ENCODE peak calls at places on chromosomes 6 and 20, in ten cellular contexts. X is psoas muscle, W is NCI-H510A treated with DMSO at 0.1 percent for 48 hours, D is endothelial cell, U is T-helper 1 cell, J is AG09309, F is NCI-H2081, I is neural crest cell, T is OCI-LY7, Z is sigmoid colon. S is an unnamed sample.

GRCh38 chr6:30890646-30891449 is 6.5 kb downstream of the DDR1 start:
- DNase-seq in X (no peak), W (no peak), D (no peak), U (no peak), J (no peak), F (no peak), I (no peak), T (no peak), Z (no peak), S (no peak)

GRCh38 chr6:143419526-143419925 is 31.0 kb downstream of the ADAT2 start:
- DNase-seq in X (no peak), W (no peak), D (no peak), U (no peak), J (no peak), F (no peak), I (no peak), T (no peak), Z (no peak), S (no peak)

GRCh38 chr6:45795678-45796077 is 220.0 kb downstream of the CLIC5 start:
- DNase-seq in X (no peak), W (no peak), D (no peak), U (no peak), J (no peak), F (no peak), I (no peak), T (no peak), Z (no peak), S (no peak)

GRCh38 chr20:51331466-51331865 is 211.1 kb downstream of the NFATC2 start:
- DNase-seq in X (no peak), W (no peak), D (no peak), U (no peak), J (peak), F (no peak), I (no peak), T (no peak), Z (no peak), S (no peak)

GRCh38 chr6:46645265-46645664 is 7.4 kb downstream of the CYP39A1 start:
- DNase-seq in X (no peak), W (no peak), D (no peak), U (no peak), J (no peak), F (no peak), I (no peak), T (no peak), Z (no peak), S (no peak)

GRCh38 chr6:26311385-26312095 is 53.5 kb upstream of the BTN3A2 start:
- DNase-seq in X (no peak), W (peak), D (no peak), U (peak), J (no peak), F (peak), I (no peak), T (peak), Z (no peak), S (peak)

GRCh38 chr20:57255183-57255582 is 11.3 kb downstream of the BMP7 start:
- DNase-seq in X (no peak), W (no peak), D (no peak), U (no peak), J (no peak), F (no peak), I (no peak), T (no peak), Z (no peak), S (no peak)

GRCh38 chr20:47737923-47738322 is 47.4 kb downstream of the SULF2 start:
- DNase-seq in X (no peak), W (no peak), D (no peak), U (no peak), J (no peak), F (no peak), I (no peak), T (no peak), Z (no peak), S (no peak)

GRCh38 chr6:144581807-144582537 is 296.8 kb downstream of the UTRN start:
- DNase-seq in X (no peak), W (no peak), D (peak), U (no peak), J (no peak), F (peak), I (no peak), T (peak), Z (no peak), S (peak)

GRCh38 chr6:105774247-105774646 is 311.9 kb upstream of the PRDM1 start:
- DNase-seq in X (no peak), W (no peak), D (no peak), U (no peak), J (no peak), F (no peak), I (no peak), T (no peak), Z (no peak), S (no peak)

GRCh38 chr6:16929814-16930213 is 168.6 kb upstream of the ATXN1 start:
- DNase-seq in X (no peak), W (no peak), D (no peak), U (no peak), J (peak), F (no peak), I (no peak), T (no peak), Z (no peak), S (no peak)

GRCh38 chr20:53609501-53610445 is 16.1 kb upstream of the ZNF217 start:
- DNase-seq in X (peak), W (peak), D (peak), U (peak), J (no peak), F (no peak), I (no peak), T (peak), Z (peak), S (peak)

GRCh38 chr6:168364793-168365421 is 45.3 kb upstream of the DACT2 start:
- DNase-seq in X (no peak), W (no peak), D (no peak), U (no peak), J (no peak), F (no peak), I (no peak), T (no peak), Z (peak), S (no peak)

GRCh38 chr20:35020108-35021031 is 64.7 kb downstream of the MYH7B start:
- DNase-seq in X (peak), W (no peak), D (no peak), U (no peak), J (no peak), F (no peak), I (no peak), T (no peak), Z (no peak), S (no peak)

GRCh38 chr6:105099371-105099770 is 80.4 kb downstream of the POPDC3 start:
- DNase-seq in X (no peak), W (no peak), D (no peak), U (no peak), J (no peak), F (no peak), I (no peak), T (no peak), Z (no peak), S (no peak)

GRCh38 chr6:159701413-159701999 is 8.5 kb upstream of the SOD2 start:
- DNase-seq in X (no peak), W (no peak), D (no peak), U (no peak), J (peak), F (no peak), I (no peak), T (no peak), Z (peak), S (no peak)

GRCh38 chr20:7693761-7694160 is 246.5 kb downstream of the HAO1 start:
- DNase-seq in X (no peak), W (no peak), D (no peak), U (no peak), J (peak), F (no peak), I (no peak), T (no peak), Z (no peak), S (no peak)

GRCh38 chr6:12208190-12208589 is 82.0 kb upstream of the EDN1 start:
- DNase-seq in X (no peak), W (no peak), D (no peak), U (no peak), J (no peak), F (no peak), I (no peak), T (no peak), Z (no peak), S (no peak)

GRCh38 chr6:47404436-47404835 is 73.2 kb upstream of the CD2AP start:
- DNase-seq in X (no peak), W (no peak), D (no peak), U (no peak), J (no peak), F (no peak), I (no peak), T (no peak), Z (no peak), S (no peak)

GRCh38 chr6:135299256-135299655 is 118.1 kb downstream of the MYB start:
- DNase-seq in X (no peak), W (no peak), D (no peak), U (no peak), J (peak), F (no peak), I (no peak), T (no peak), Z (no peak), S (no peak)

GRCh38 chr20:32945710-32946221 is 58.5 kb downstream of the SUN5 start:
- DNase-seq in X (no peak), W (peak), D (peak), U (no peak), J (peak), F (no peak), I (no peak), T (peak), Z (no peak), S (peak)

GRCh38 chr6:20034408-20034769 is 177.9 kb downstream of the MBOAT1 start:
- DNase-seq in X (no peak), W (no peak), D (no peak), U (no peak), J (no peak), F (no peak), I (no peak), T (no peak), Z (no peak), S (no peak)

GRCh38 chr6:81720427-81720826 is 32.1 kb downstream of the TENT5A start:
- DNase-seq in X (no peak), W (no peak), D (no peak), U (no peak), J (no peak), F (no peak), I (no peak), T (no peak), Z (no peak), S (no peak)

GRCh38 chr6:35415065-35415880 is 36.9 kb upstream of the FANCE start:
- DNase-seq in X (peak), W (peak), D (peak), U (peak), J (peak), F (peak), I (peak), T (peak), Z (peak), S (no peak)

GRCh38 chr6:77930382-77930781 is 277.5 kb downstream of the MEI4 start:
- DNase-seq in X (no peak), W (no peak), D (no peak), U (no peak), J (no peak), F (no peak), I (no peak), T (no peak), Z (no peak), S (no peak)

GRCh38 chr6:161536141-161536735 is 262.4 kb upstream of the AGPAT4 start:
- DNase-seq in X (no peak), W (no peak), D (no peak), U (no peak), J (no peak), F (peak), I (no peak), T (no peak), Z (no peak), S (no peak)

GRCh38 chr20:49893242-49894072 is 21.9 kb downstream of the SPATA2 start:
- DNase-seq in X (no peak), W (no peak), D (no peak), U (no peak), J (no peak), F (no peak), I (no peak), T (no peak), Z (peak), S (no peak)

GRCh38 chr20:62688855-62689460 is 19.7 kb upstream of the NTSR1 start:
- DNase-seq in X (no peak), W (no peak), D (no peak), U (no peak), J (no peak), F (no peak), I (no peak), T (no peak), Z (no peak), S (no peak)

GRCh38 chr6:2204272-2204671 is 41.1 kb downstream of the GMDS start:
- DNase-seq in X (no peak), W (no peak), D (no peak), U (no peak), J (no peak), F (peak), I (no peak), T (no peak), Z (no peak), S (no peak)

GRCh38 chr6:156686429-156686939 is 90.7 kb upstream of the ARID1B start:
- DNase-seq in X (no peak), W (peak), D (peak), U (no peak), J (no peak), F (peak), I (no peak), T (peak), Z (peak), S (peak)

GRCh38 chr6:13357551-13358075 is 29.3 kb upstream of the TBC1D7 start:
- DNase-seq in X (no peak), W (no peak), D (no peak), U (no peak), J (no peak), F (no peak), I (peak), T (no peak), Z (no peak), S (no peak)

GRCh38 chr6:41596807-41597206 is 41.5 kb upstream of the MDFI start:
- DNase-seq in X (peak), W (no peak), D (no peak), U (no peak), J (no peak), F (no peak), I (no peak), T (no peak), Z (peak), S (no peak)

GRCh38 chr20:2625062-2625461 is 27.4 kb upstream of the NOP56 start:
- DNase-seq in X (no peak), W (no peak), D (no peak), U (no peak), J (no peak), F (no peak), I (no peak), T (no peak), Z (no peak), S (no peak)

GRCh38 chr6:102075539-102075938 is 682.0 kb downstream of the GRIK2 start:
- DNase-seq in X (no peak), W (no peak), D (no peak), U (no peak), J (no peak), F (no peak), I (no peak), T (no peak), Z (no peak), S (no peak)

GRCh38 chr6:56708810-56709597 is 66.3 kb upstream of the DST start:
- DNase-seq in X (no peak), W (peak), D (no peak), U (no peak), J (no peak), F (peak), I (no peak), T (peak), Z (no peak), S (no peak)